ENCODE peak calls at places on chromosomes 5 and 9, in nine cellular contexts. One of them, this sample, is unnamed.

GRCh38 chr9:91223000-91223399 is 138.7 kb downstream of the AUH start:
- DNase-seq in dorsolateral prefrontal cortex: no peak
- DNase-seq in gastrocnemius medialis: no peak
- DNase-seq in cardiac muscle cell: no peak
- DNase-seq in psoas muscle: no peak
- DNase-seq in sigmoid colon: no peak
- DNase-seq in left ventricle myocardium inferior: no peak
- DNase-seq in suprapubic skin: no peak
- DNase-seq in mammary epithelial cell: peak; percentile 37
- DNase-seq in this sample: no peak

GRCh38 chr9:109629615-109630014 is 131.5 kb upstream of the PTPN3 start:
- DNase-seq in gastrocnemius medialis: no peak
- DNase-seq in suprapubic skin: no peak
- DNase-seq in dorsolateral prefrontal cortex: no peak
- DNase-seq in left ventricle myocardium inferior: no peak
- DNase-seq in mammary epithelial cell: no peak
- DNase-seq in sigmoid colon: no peak
- DNase-seq in psoas muscle: no peak
- DNase-seq in cardiac muscle cell: no peak
- DNase-seq in this sample: no peak

GRCh38 chr5:14173419-14174234 is 30.5 kb downstream of the TRIO start:
- DNase-seq in cardiac muscle cell: no peak
- DNase-seq in dorsolateral prefrontal cortex: no peak
- DNase-seq in psoas muscle: no peak
- DNase-seq in mammary epithelial cell: no peak
- DNase-seq in sigmoid colon: no peak
- DNase-seq in gastrocnemius medialis: no peak
- DNase-seq in left ventricle myocardium inferior: no peak
- DNase-seq in suprapubic skin: no peak
- DNase-seq in this sample: no peak

GRCh38 chr9:5578018-5578697 is 50.7 kb upstream of the RIC1 start:
- DNase-seq in suprapubic skin: no peak
- DNase-seq in cardiac muscle cell: no peak
- DNase-seq in psoas muscle: no peak
- DNase-seq in sigmoid colon: no peak
- DNase-seq in left ventricle myocardium inferior: no peak
- DNase-seq in mammary epithelial cell: no peak
- DNase-seq in gastrocnemius medialis: no peak
- DNase-seq in dorsolateral prefrontal cortex: no peak
- DNase-seq in this sample: no peak

GRCh38 chr5:168879929-168880328 is 300.8 kb upstream of the PANK3 start:
- DNase-seq in left ventricle myocardium inferior: no peak
- DNase-seq in psoas muscle: no peak
- DNase-seq in dorsolateral prefrontal cortex: no peak
- DNase-seq in mammary epithelial cell: no peak
- DNase-seq in sigmoid colon: no peak
- DNase-seq in cardiac muscle cell: peak; percentile 81
- DNase-seq in gastrocnemius medialis: no peak
- DNase-seq in suprapubic skin: no peak
- DNase-seq in this sample: no peak

GRCh38 chr5:57221049-57221568 is 47.2 kb downstream of the GPBP1 start:
- DNase-seq in psoas muscle: no peak
- DNase-seq in left ventricle myocardium inferior: no peak
- DNase-seq in sigmoid colon: no peak
- DNase-seq in cardiac muscle cell: peak; percentile 74
- DNase-seq in suprapubic skin: no peak
- DNase-seq in dorsolateral prefrontal cortex: no peak
- DNase-seq in gastrocnemius medialis: no peak
- DNase-seq in mammary epithelial cell: peak; percentile 37
- DNase-seq in this sample: no peak

GRCh38 chr9:35526087-35526801 is 36.3 kb downstream of the RUSC2 start:
- DNase-seq in dorsolateral prefrontal cortex: no peak
- DNase-seq in sigmoid colon: no peak
- DNase-seq in suprapubic skin: no peak
- DNase-seq in left ventricle myocardium inferior: no peak
- DNase-seq in psoas muscle: no peak
- DNase-seq in gastrocnemius medialis: no peak
- DNase-seq in mammary epithelial cell: no peak
- DNase-seq in cardiac muscle cell: peak; percentile 85
- DNase-seq in this sample: no peak

GRCh38 chr5:128613111-128613510 is 75.1 kb upstream of the FBN2 start:
- DNase-seq in mammary epithelial cell: no peak
- DNase-seq in dorsolateral prefrontal cortex: no peak
- DNase-seq in suprapubic skin: no peak
- DNase-seq in psoas muscle: no peak
- DNase-seq in gastrocnemius medialis: no peak
- DNase-seq in left ventricle myocardium inferior: no peak
- DNase-seq in cardiac muscle cell: no peak
- DNase-seq in sigmoid colon: no peak
- DNase-seq in this sample: no peak

GRCh38 chr5:41763096-41763495 is 107.1 kb downstream of the OXCT1 start:
- DNase-seq in sigmoid colon: no peak
- DNase-seq in dorsolateral prefrontal cortex: no peak
- DNase-seq in mammary epithelial cell: peak; percentile 20
- DNase-seq in left ventricle myocardium inferior: no peak
- DNase-seq in gastrocnemius medialis: no peak
- DNase-seq in cardiac muscle cell: peak; percentile 74
- DNase-seq in suprapubic skin: no peak
- DNase-seq in psoas muscle: no peak
- DNase-seq in this sample: peak; percentile 46

GRCh38 chr5:83957188-83957587 is 236.5 kb upstream of the HAPLN1 start:
- DNase-seq in mammary epithelial cell: peak; percentile 31
- DNase-seq in dorsolateral prefrontal cortex: no peak
- DNase-seq in left ventricle myocardium inferior: no peak
- DNase-seq in gastrocnemius medialis: no peak
- DNase-seq in suprapubic skin: no peak
- DNase-seq in psoas muscle: no peak
- DNase-seq in sigmoid colon: no peak
- DNase-seq in cardiac muscle cell: no peak
- DNase-seq in this sample: no peak

GRCh38 chr5:56725709-56726108 is 89.6 kb upstream of the MAP3K1 start:
- DNase-seq in gastrocnemius medialis: no peak
- DNase-seq in psoas muscle: no peak
- DNase-seq in dorsolateral prefrontal cortex: no peak
- DNase-seq in cardiac muscle cell: peak; percentile 2
- DNase-seq in suprapubic skin: no peak
- DNase-seq in sigmoid colon: no peak
- DNase-seq in left ventricle myocardium inferior: no peak
- DNase-seq in mammary epithelial cell: no peak
- DNase-seq in this sample: no peak

GRCh38 chr5:32388429-32389111 is 56.0 kb downstream of the ZFR start:
- DNase-seq in sigmoid colon: no peak
- DNase-seq in psoas muscle: no peak
- DNase-seq in mammary epithelial cell: peak; percentile 8
- DNase-seq in left ventricle myocardium inferior: no peak
- DNase-seq in cardiac muscle cell: peak; percentile 65
- DNase-seq in suprapubic skin: no peak
- DNase-seq in dorsolateral prefrontal cortex: no peak
- DNase-seq in gastrocnemius medialis: no peak
- DNase-seq in this sample: peak; percentile 13

GRCh38 chr5:71905804-71906711 is 187.0 kb downstream of the CARTPT start:
- DNase-seq in dorsolateral prefrontal cortex: no peak
- DNase-seq in left ventricle myocardium inferior: no peak
- DNase-seq in mammary epithelial cell: no peak
- DNase-seq in sigmoid colon: no peak
- DNase-seq in suprapubic skin: no peak
- DNase-seq in psoas muscle: no peak
- DNase-seq in gastrocnemius medialis: no peak
- DNase-seq in cardiac muscle cell: no peak
- DNase-seq in this sample: no peak

GRCh38 chr9:137053944-137054931 is at the start of gene ENTPD2:
- DNase-seq in cardiac muscle cell: no peak
- DNase-seq in sigmoid colon: no peak
- DNase-seq in suprapubic skin: no peak
- DNase-seq in left ventricle myocardium inferior: no peak
- DNase-seq in psoas muscle: no peak
- DNase-seq in dorsolateral prefrontal cortex: no peak
- DNase-seq in gastrocnemius medialis: no peak
- DNase-seq in mammary epithelial cell: peak; percentile 73
- DNase-seq in this sample: no peak

GRCh38 chr9:90547896-90548295 is 94.7 kb downstream of the DIRAS2 start:
- DNase-seq in sigmoid colon: no peak
- DNase-seq in suprapubic skin: no peak
- DNase-seq in gastrocnemius medialis: no peak
- DNase-seq in psoas muscle: no peak
- DNase-seq in mammary epithelial cell: peak; percentile 3
- DNase-seq in dorsolateral prefrontal cortex: no peak
- DNase-seq in cardiac muscle cell: no peak
- DNase-seq in left ventricle myocardium inferior: no peak
- DNase-seq in this sample: peak; percentile 1

GRCh38 chr5:81749186-81749561 is 1.7 kb downstream of the SSBP2 start:
- DNase-seq in dorsolateral prefrontal cortex: no peak
- DNase-seq in sigmoid colon: no peak
- DNase-seq in psoas muscle: no peak
- DNase-seq in mammary epithelial cell: peak; percentile 29
- DNase-seq in left ventricle myocardium inferior: no peak
- DNase-seq in gastrocnemius medialis: no peak
- DNase-seq in cardiac muscle cell: peak; percentile 47
- DNase-seq in suprapubic skin: no peak
- DNase-seq in this sample: no peak

GRCh38 chr9:16044116-16044881 is 491.5 kb downstream of the CCDC171 start:
- DNase-seq in suprapubic skin: no peak
- DNase-seq in psoas muscle: no peak
- DNase-seq in cardiac muscle cell: peak; percentile 62
- DNase-seq in gastrocnemius medialis: no peak
- DNase-seq in dorsolateral prefrontal cortex: no peak
- DNase-seq in left ventricle myocardium inferior: no peak
- DNase-seq in mammary epithelial cell: no peak
- DNase-seq in sigmoid colon: no peak
- DNase-seq in this sample: no peak
- TF ChIP-seq CTCF in suprapubic skin: no peak
- TF ChIP-seq CTCF in psoas muscle: no peak
- TF ChIP-seq CTCF in cardiac muscle cell: no peak
- TF ChIP-seq CTCF in gastrocnemius medialis: no peak
- TF ChIP-seq CTCF in dorsolateral prefrontal cortex: no peak
- TF ChIP-seq CTCF in left ventricle myocardium inferior: no peak
- TF ChIP-seq CTCF in mammary epithelial cell: no peak
- TF ChIP-seq CTCF in sigmoid colon: no peak
- TF ChIP-seq CTCF in this sample: no peak

DNA sequence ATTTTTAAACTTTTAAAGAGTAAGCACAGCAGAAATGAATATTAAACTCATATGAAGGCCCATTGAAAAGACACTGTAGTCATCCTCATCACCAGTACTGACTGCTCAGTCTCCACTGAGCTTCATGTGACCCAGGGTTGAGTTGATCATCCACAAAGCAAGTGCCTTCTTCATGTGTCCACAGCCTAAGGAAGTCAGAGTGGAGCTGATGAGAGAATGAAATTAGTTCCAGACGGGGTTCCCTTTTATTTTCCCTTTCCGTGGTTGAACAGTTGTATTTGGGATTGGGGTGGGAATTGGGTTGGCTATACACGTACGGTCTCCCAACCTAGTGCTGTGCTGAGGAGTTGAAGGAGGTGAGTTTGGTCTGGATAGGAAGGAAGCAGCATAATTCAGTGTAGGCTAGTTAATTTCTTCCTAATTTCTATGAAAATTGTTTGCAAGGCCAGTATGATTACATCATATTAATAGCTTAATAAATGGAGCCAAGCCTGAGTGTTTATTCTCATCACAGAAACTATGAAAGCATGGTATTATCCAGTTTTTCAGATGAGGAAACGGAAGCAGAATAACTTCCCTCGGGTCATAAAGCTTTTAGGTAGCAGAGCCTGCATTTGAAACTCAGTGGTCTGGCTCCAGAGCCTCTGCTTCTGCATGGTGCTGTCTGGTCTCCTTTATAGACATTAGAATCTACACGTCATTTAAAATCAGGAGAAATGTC is 103.9 kb upstream of the DMRT1 start:
- DNase-seq in cardiac muscle cell: no peak
- DNase-seq in left ventricle myocardium inferior: no peak
- DNase-seq in mammary epithelial cell: no peak
- DNase-seq in sigmoid colon: no peak
- DNase-seq in psoas muscle: no peak
- DNase-seq in dorsolateral prefrontal cortex: no peak
- DNase-seq in suprapubic skin: no peak
- DNase-seq in gastrocnemius medialis: no peak
- DNase-seq in this sample: no peak
- H3K27ac ChIP-seq in cardiac muscle cell: peak overlapping the region; percentile 70
- H3K27ac ChIP-seq in left ventricle myocardium inferior: peak overlapping the region; percentile 94
- H3K27ac ChIP-seq in mammary epithelial cell: peak overlapping the region; percentile 84
- H3K27ac ChIP-seq in sigmoid colon: peak overlapping the region; percentile 80
- H3K27ac ChIP-seq in psoas muscle: peak overlapping the region; percentile 90
- H3K27ac ChIP-seq in dorsolateral prefrontal cortex: peak overlapping the region; percentile 70
- H3K27ac ChIP-seq in suprapubic skin: peak overlapping the region; percentile 73
- H3K27ac ChIP-seq in gastrocnemius medialis: peak overlapping the region; percentile 91
- H3K27ac ChIP-seq in this sample: peak overlapping the region; percentile 21

GRCh38 chr9:130445268-130445983 is 665 bp downstream of the ASS1 start:
- DNase-seq in dorsolateral prefrontal cortex: no peak
- DNase-seq in gastrocnemius medialis: no peak
- DNase-seq in left ventricle myocardium inferior: peak; percentile 66
- DNase-seq in mammary epithelial cell: peak; percentile 72
- DNase-seq in sigmoid colon: peak; percentile 80
- DNase-seq in cardiac muscle cell: peak; percentile 87
- DNase-seq in psoas muscle: peak; percentile 69
- DNase-seq in suprapubic skin: no peak
- DNase-seq in this sample: no peak
- TF ChIP-seq CTCF in dorsolateral prefrontal cortex: no peak
- TF ChIP-seq CTCF in gastrocnemius medialis: peak; percentile 10
- TF ChIP-seq CTCF in left ventricle myocardium inferior: peak; percentile 34
- TF ChIP-seq CTCF in mammary epithelial cell: no peak
- TF ChIP-seq CTCF in sigmoid colon: no peak
- TF ChIP-seq CTCF in cardiac muscle cell: peak; percentile 6
- TF ChIP-seq CTCF in psoas muscle: no peak
- TF ChIP-seq CTCF in suprapubic skin: no peak
- TF ChIP-seq CTCF in this sample: peak; percentile 9

GRCh38 chr5:78923622-78923970 is 61.5 kb downstream of the ARSB start:
- DNase-seq in sigmoid colon: no peak
- DNase-seq in dorsolateral prefrontal cortex: no peak
- DNase-seq in cardiac muscle cell: no peak
- DNase-seq in left ventricle myocardium inferior: no peak
- DNase-seq in gastrocnemius medialis: no peak
- DNase-seq in suprapubic skin: no peak
- DNase-seq in mammary epithelial cell: no peak
- DNase-seq in psoas muscle: no peak
- DNase-seq in this sample: no peak

GRCh38 chr5:78930742-78931141 is 54.4 kb downstream of the ARSB start:
- DNase-seq in cardiac muscle cell: peak; percentile 66
- DNase-seq in mammary epithelial cell: no peak
- DNase-seq in sigmoid colon: no peak
- DNase-seq in left ventricle myocardium inferior: no peak
- DNase-seq in suprapubic skin: no peak
- DNase-seq in psoas muscle: no peak
- DNase-seq in gastrocnemius medialis: no peak
- DNase-seq in dorsolateral prefrontal cortex: no peak
- DNase-seq in this sample: no peak

GRCh38 chr5:78925102-78925876 is 59.8 kb downstream of the ARSB start:
- DNase-seq in suprapubic skin: no peak
- DNase-seq in cardiac muscle cell: no peak
- DNase-seq in mammary epithelial cell: no peak
- DNase-seq in dorsolateral prefrontal cortex: no peak
- DNase-seq in psoas muscle: no peak
- DNase-seq in left ventricle myocardium inferior: no peak
- DNase-seq in gastrocnemius medialis: no peak
- DNase-seq in sigmoid colon: no peak
- DNase-seq in this sample: no peak

GRCh38 chr5:78929833-78930232 is 55.3 kb downstream of the ARSB start:
- DNase-seq in gastrocnemius medialis: no peak
- DNase-seq in dorsolateral prefrontal cortex: no peak
- DNase-seq in cardiac muscle cell: no peak
- DNase-seq in mammary epithelial cell: peak; percentile 53
- DNase-seq in left ventricle myocardium inferior: no peak
- DNase-seq in sigmoid colon: no peak
- DNase-seq in psoas muscle: no peak
- DNase-seq in suprapubic skin: no peak
- DNase-seq in this sample: no peak

GRCh38 chr5:78927657-78928282 is 57.3 kb downstream of the ARSB start:
- DNase-seq in dorsolateral prefrontal cortex: no peak
- DNase-seq in psoas muscle: no peak
- DNase-seq in mammary epithelial cell: peak; percentile 13
- DNase-seq in gastrocnemius medialis: no peak
- DNase-seq in suprapubic skin: no peak
- DNase-seq in left ventricle myocardium inferior: no peak
- DNase-seq in sigmoid colon: no peak
- DNase-seq in cardiac muscle cell: peak; percentile 84
- DNase-seq in this sample: no peak
- H3K27ac ChIP-seq in dorsolateral prefrontal cortex: no peak overlapping the region
- H3K27ac ChIP-seq in psoas muscle: no peak overlapping the region
- H3K27ac ChIP-seq in mammary epithelial cell: no peak overlapping the region
- H3K27ac ChIP-seq in gastrocnemius medialis: no peak overlapping the region
- H3K27ac ChIP-seq in suprapubic skin: no peak overlapping the region
- H3K27ac ChIP-seq in left ventricle myocardium inferior: no peak overlapping the region
- H3K27ac ChIP-seq in sigmoid colon: no peak overlapping the region
- H3K27ac ChIP-seq in cardiac muscle cell: peak overlapping the region; percentile 60
- H3K27ac ChIP-seq in this sample: no peak overlapping the region